ENCODE peak calls at places on chromosomes 6 and 20, in ten cellular contexts. V is HCT116, K is astrocyte, A is GM23338, Y is PC-3, X is fibroblast of lung, T is PC-9, M is OCI-LY7, E is neural progenitor cell, C is H1. N is an unnamed sample.
A peak's percentile ranks its signal among the peaks of the same experiment; 100 is the strongest.

GRCh38 chr20:20472690-20473274 is 104.9 kb downstream of the INSM1 start:
- DNase-seq in X (no peak), V (no peak), A (no peak), K (no peak), E (no peak), C (no peak), T (no peak), Y (no peak), M (no peak), N (no peak)

GRCh38 chr20:24747015-24747712 is 201.9 kb upstream of the CST7 start:
- DNase-seq in T (no peak), M (no peak), V (no peak), C (no peak), Y (no peak), X (no peak), E (peak; percentile 46), A (no peak), K (no peak), N (no peak)

GRCh38 chr6:108764580-108764950 is 83.7 kb upstream of the ARMC2 start:
- DNase-seq in E (no peak), V (no peak), M (no peak), X (no peak), T (no peak), Y (no peak), C (no peak), K (no peak), A (no peak), N (no peak)

GRCh38 chr6:45377041-45377554 is 636 bp downstream of the SUPT3H start:
- DNase-seq in A (peak; percentile 3), K (no peak), T (no peak), V (no peak), E (no peak), Y (peak; percentile 24), C (no peak), X (peak; percentile 31), M (peak; percentile 14), N (peak; percentile 17)

GRCh38 chr20:36830791-36831691 is 44.9 kb upstream of the TLDC2 start:
- DNase-seq in M (no peak), C (no peak), K (no peak), V (no peak), T (no peak), E (no peak), X (peak; percentile 79), Y (peak; percentile 34), A (peak; percentile 41), N (no peak)

GRCh38 chr6:141890661-141891060 is 242.1 kb upstream of the GJE1 start:
- DNase-seq in V (no peak), A (no peak), M (no peak), T (no peak), X (no peak), Y (no peak), E (no peak), C (no peak), K (no peak), N (no peak)

GRCh38 chr6:121413831-121414368 is 21.5 kb upstream of the GJA1 start:
- DNase-seq in K (peak; percentile 42), E (no peak), A (no peak), X (peak; percentile 34), T (no peak), Y (no peak), M (no peak), V (no peak), C (no peak), N (no peak)

GRCh38 chr20:53621482-53622246 is 28.0 kb upstream of the ZNF217 start:
- DNase-seq in A (peak; percentile 22), T (peak; percentile 82), X (peak; percentile 91), V (peak; percentile 90), C (peak; percentile 57), Y (peak; percentile 100), E (no peak), K (peak; percentile 95), M (peak; percentile 45), N (peak; percentile 89)

GRCh38 chr20:38115896-38116295 is 49.2 kb downstream of the TGM2 start:
- DNase-seq in M (no peak), V (no peak), Y (no peak), E (no peak), A (no peak), X (no peak), K (no peak), C (no peak), T (no peak), N (no peak)

GRCh38 chr6:23783901-23784300 is 342.1 kb upstream of the NRSN1 start:
- DNase-seq in Y (no peak), A (no peak), C (no peak), M (no peak), E (no peak), T (no peak), K (no peak), X (no peak), V (no peak), N (no peak)

GRCh38 chr20:5090191-5090590 is 29.6 kb downstream of the PCNA start:
- DNase-seq in K (no peak), M (peak; percentile 60), C (no peak), V (no peak), Y (no peak), T (no peak), A (peak; percentile 24), E (no peak), X (no peak), N (no peak)

GRCh38 chr20:59010995-59011873 is 4.2 kb upstream of the CTSZ start:
- DNase-seq in M (no peak), T (peak; percentile 90), K (peak; percentile 91), C (peak; percentile 26), Y (peak; percentile 94), A (peak; percentile 47), V (no peak), E (peak; percentile 15), X (peak; percentile 64), N (peak; percentile 80)

GRCh38 chr6:31308050-31308844 is 36.4 kb upstream of the HLA-C start:
- DNase-seq in Y (no peak), E (peak; percentile 10), A (peak; percentile 88), V (no peak), T (peak; percentile 67), X (no peak), M (peak; percentile 25), C (peak; percentile 84), K (no peak), N (peak; percentile 24)

GRCh38 chr6:53340536-53340935 is 8.2 kb downstream of the ELOVL5 start:
- DNase-seq in A (no peak), X (no peak), C (no peak), M (no peak), Y (no peak), K (no peak), T (no peak), V (no peak), E (no peak), N (no peak)
- H3K36me3 ChIP-seq in A (no peaks in the 10 kb centered on the region), X (no peaks in the 10 kb centered on the region), C (no peaks in the 10 kb centered on the region), M (peaks cover 63% of the 10 kb centered on the region), Y (peaks cover 16% of the 10 kb centered on the region), K (peaks cover under 1% of the 10 kb centered on the region), T (no peaks in the 10 kb centered on the region), V (no peaks in the 10 kb centered on the region), E (no peaks in the 10 kb centered on the region), N (no peaks in the 10 kb centered on the region)

DNA sequence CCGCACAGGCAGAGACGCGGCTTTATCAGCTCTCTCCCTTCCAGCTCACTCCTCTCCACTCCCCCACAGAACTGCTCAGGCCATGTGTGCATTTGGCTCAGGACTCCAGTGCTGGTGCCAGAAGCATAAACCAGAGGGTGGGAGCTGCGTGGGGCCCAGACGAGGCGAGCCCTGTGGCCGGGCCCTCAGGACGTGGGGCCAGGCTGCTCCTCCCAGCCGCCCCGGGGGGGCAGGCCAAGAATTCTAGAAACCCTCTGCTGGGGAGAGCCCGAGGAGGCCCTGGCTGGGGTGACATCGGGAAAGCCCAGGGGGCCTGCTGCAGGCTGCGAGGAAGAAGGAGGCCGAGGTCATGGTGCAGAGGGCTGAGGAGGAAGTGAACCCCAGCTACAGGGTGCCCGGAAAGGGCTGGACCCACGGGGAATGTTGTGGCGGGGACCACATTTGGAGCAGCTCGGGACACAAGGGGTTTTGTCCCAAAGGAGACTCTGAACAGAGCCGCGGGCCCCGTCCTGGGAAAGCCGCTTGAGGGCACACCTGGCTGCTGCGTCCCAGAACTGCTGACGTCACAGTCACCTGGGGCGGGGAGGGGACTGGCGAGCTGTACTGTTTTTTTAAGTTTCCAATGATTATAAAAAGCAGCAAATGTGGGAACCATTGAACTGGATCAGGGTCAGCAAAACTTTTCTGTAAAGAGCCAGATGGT is 107.1 kb downstream of the BANF2 start:
- DNase-seq in E (no peak), M (no peak), A (peak; percentile 71), T (no peak), V (no peak), K (peak; percentile 78), Y (no peak), X (peak; percentile 89), C (peak; percentile 64), N (no peak)
- H3K4me2 ChIP-seq in E (no peak overlapping the region), M (no peak overlapping the region), A (peak overlapping the region; percentile 39), T (no peak overlapping the region), V (no peak overlapping the region), K (peak overlapping the region; percentile 53), Y (no peak overlapping the region), X (peak overlapping the region; percentile 71), C (no peak overlapping the region), N (peak overlapping the region; percentile 22)

GRCh38 chr20:57213291-57213690 is 53.1 kb downstream of the BMP7 start:
- DNase-seq in C (no peak), T (no peak), K (no peak), A (no peak), E (no peak), V (no peak), X (no peak), Y (no peak), M (no peak), N (no peak)

GRCh38 chr20:57212890-57213276 is 53.6 kb downstream of the BMP7 start:
- DNase-seq in M (no peak), C (no peak), T (no peak), Y (no peak), E (no peak), X (no peak), A (no peak), V (no peak), K (no peak), N (no peak)

GRCh38 chr20:57211406-57211805 is 55.0 kb downstream of the BMP7 start:
- DNase-seq in T (no peak), V (no peak), K (no peak), A (no peak), C (no peak), E (no peak), Y (no peak), M (no peak), X (no peak), N (no peak)

GRCh38 chr20:57210911-57211280 is 55.5 kb downstream of the BMP7 start:
- DNase-seq in E (no peak), V (no peak), M (no peak), C (no peak), X (no peak), A (no peak), Y (no peak), K (no peak), T (no peak), N (no peak)

GRCh38 chr20:57211949-57212889 is 54.2 kb downstream of the BMP7 start:
- DNase-seq in Y (peak; percentile 93), C (peak; percentile 75), A (peak; percentile 71), V (peak; percentile 68), E (peak; percentile 88), K (peak; percentile 94), X (peak; percentile 67), T (peak; percentile 82), M (no peak), N (peak; percentile 91)
- H3K27ac ChIP-seq in Y (peak overlapping the region; percentile 28), C (peak overlapping the region; percentile 56), A (peak overlapping the region; percentile 62), V (peak overlapping the region; percentile 54), E (peak overlapping the region; percentile 66), K (peak overlapping the region; percentile 56), X (no peak overlapping the region), T (no peak overlapping the region), M (no peak overlapping the region), N (no peak overlapping the region)

DNA sequence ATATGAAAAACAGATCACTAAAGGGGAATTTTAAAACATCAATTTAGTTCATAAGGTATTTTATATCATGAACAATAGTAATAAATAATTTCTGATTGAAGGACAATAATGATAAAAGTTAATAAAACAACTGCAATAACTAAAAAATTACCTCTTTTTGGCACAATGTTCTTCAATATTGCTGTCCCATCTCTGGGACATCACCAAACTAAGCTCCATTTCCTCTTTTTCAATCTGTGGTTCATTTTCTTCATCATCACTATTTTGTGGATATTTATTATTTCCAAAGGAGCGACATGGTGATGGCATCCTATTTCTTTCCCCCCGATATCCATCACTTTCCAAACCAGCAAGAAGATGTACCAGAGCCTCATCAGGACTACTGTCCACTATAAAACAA is 103.2 kb downstream of the REV3L start:
- DNase-seq in A (no peak), Y (no peak), M (no peak), X (no peak), V (no peak), C (no peak), E (no peak), T (no peak), K (no peak), N (no peak)
- H3K36me3 ChIP-seq in A (no peaks in the 10 kb centered on the region), Y (peaks cover 4% of the 10 kb centered on the region), M (peaks cover 89% of the 10 kb centered on the region), X (peaks cover 12% of the 10 kb centered on the region), V (peaks cover 12% of the 10 kb centered on the region), C (no peaks in the 10 kb centered on the region), E (peaks cover 3% of the 10 kb centered on the region), T (peaks cover 25% of the 10 kb centered on the region), K (peaks cover 13% of the 10 kb centered on the region), N (peaks cover 7% of the 10 kb centered on the region)

N was measured in mammary epithelial cell.